ENCODE peak calls at places on chromosomes 16 and 17, in seven cellular contexts. I is SJSA1; S is psoas muscle; U is mucosa of gallbladder; F is stimulated activated CD4-positive, alpha-beta T cell treated with anti-CD3 and anti-CD28 coated beads, Interleukin-1b, Interleukin-23, amount 100 ng/mL, for 1 hour; K is germinal center; G is anterior cingulate cortex. B is an unnamed sample.

GRCh38 chr17:61394630-61395408 is 4.8 kb upstream of the TBX2 start:
- DNase-seq in I (no peak), S (peak), U (no peak), F (no peak), K (no peak), G (no peak), B (no peak)

GRCh38 chr16:576197-576822 is 6.5 kb downstream of the PIGQ start:
- DNase-seq in I (no peak), S (no peak), U (no peak), F (no peak), K (no peak), G (no peak), B (no peak)

GRCh38 chr17:38729886-38730525 is at the start of gene CISD3:
- DNase-seq in I (peak), S (peak), U (peak), F (peak), K (peak), G (peak), B (peak)

GRCh38 chr16:1941924-1942809 is 832 bp downstream of the MSRB1 start:
- DNase-seq in I (no peak), S (no peak), U (no peak), F (no peak), K (no peak), G (no peak), B (no peak)

GRCh38 chr16:78773316-78773715 is 673.9 kb downstream of the WWOX start:
- DNase-seq in I (no peak), S (no peak), U (no peak), F (no peak), K (no peak), G (no peak), B (no peak)

GRCh38 chr17:37527249-37527851 is 37.7 kb downstream of the DUSP14 start:
- DNase-seq in I (no peak), S (no peak), U (no peak), F (no peak), K (peak), G (no peak), B (no peak)

GRCh38 chr16:50478773-50479149 is 69.4 kb upstream of the NKD1 start:
- DNase-seq in I (no peak), S (no peak), U (no peak), F (no peak), K (no peak), G (no peak), B (no peak)

GRCh38 chr17:4759776-4760236 is 11.9 kb upstream of the TM4SF5 start:
- DNase-seq in I (no peak), S (peak), U (peak), F (no peak), K (no peak), G (no peak), B (no peak)

GRCh38 chr16:88195021-88195581 is 187.7 kb upstream of the ZNF469 start:
- DNase-seq in I (peak), S (no peak), U (no peak), F (no peak), K (no peak), G (no peak), B (no peak)

B was measured in heart right ventricle.